ENCODE peak calls at places on chromosomes 13 and 19, in eight cellular contexts. S is psoas muscle; L is gastrocnemius medialis; V is breast epithelium; D is cardiac muscle cell; B is neural progenitor cell; M is effector memory CD4-positive, alpha-beta T cell; G is small intestine. W is an unnamed sample. For H3K27me3, the result is how much of the 10 kb centered on the place peaks cover.

GRCh38 chr13:24264976-24265375 is 44.4 kb upstream of the C1QTNF9 start:
- DNase-seq in S (no peak), D (no peak), M (peak), B (no peak), L (no peak), G (peak), V (no peak), W (no peak)

GRCh38 chr13:23965346-23965745 is 68.0 kb upstream of the C1QTNF9B start:
- DNase-seq in V (no peak), B (no peak), M (no peak), D (no peak), G (no peak), S (no peak), L (no peak), W (no peak)

GRCh38 chr19:16139752-16140151 is 3.7 kb upstream of the HSH2D start:
- DNase-seq in G (no peak), V (no peak), D (no peak), S (no peak), M (no peak), B (no peak), L (no peak), W (no peak)

GRCh38 chr13:101554420-101555125 is 102.1 kb downstream of the ITGBL1 start:
- DNase-seq in D (no peak), V (no peak), S (no peak), G (no peak), L (no peak), B (no peak), M (no peak), W (no peak)

GRCh38 chr13:37715606-37716015 is 117.0 kb upstream of the POSTN start:
- DNase-seq in D (no peak), V (no peak), S (no peak), M (no peak), B (no peak), L (no peak), G (no peak), W (no peak)

GRCh38 chr19:889662-890295 is 3.2 kb downstream of the MED16 start:
- DNase-seq in V (no peak), S (peak), D (no peak), B (no peak), L (no peak), M (no peak), G (no peak), W (no peak)

GRCh38 chr19:3555653-3556422 is 1.5 kb downstream of the MFSD12 start:
- DNase-seq in G (no peak), B (no peak), M (no peak), V (no peak), L (no peak), S (no peak), D (no peak), W (no peak)

GRCh38 chr13:92994056-92994455 is 232.6 kb upstream of the GPC6 start:
- DNase-seq in B (no peak), V (no peak), L (no peak), G (no peak), M (no peak), D (no peak), S (no peak), W (no peak)

GRCh38 chr19:2239173-2239572 is 2.5 kb downstream of the SF3A2 start:
- DNase-seq in V (no peak), L (no peak), S (no peak), M (no peak), B (no peak), G (no peak), D (no peak), W (no peak)

GRCh38 chr13:98461525-98462240 is 115.2 kb downstream of the STK24 start:
- DNase-seq in B (peak), V (no peak), L (no peak), D (no peak), G (no peak), S (no peak), M (no peak), W (no peak)

GRCh38 chr19:41957838-41958366 is 1.2 kb downstream of the RABAC1 start:
- DNase-seq in D (peak), L (peak), M (no peak), B (peak), S (peak), G (peak), V (peak), W (peak)
- H3K4me3 ChIP-seq in D (no peak), L (peak), M (peak), B (peak), S (peak), G (peak), V (peak), W (peak)

GRCh38 chr19:7515471-7516226 is at the start of gene ZNF358:
- DNase-seq in B (peak), V (no peak), M (no peak), D (peak), S (peak), L (peak), G (peak), W (peak)
- H3K27ac ChIP-seq in B (no peak), V (peak), M (no peak), D (peak), S (peak), L (peak), G (peak), W (peak)

GRCh38 chr13:99661791-99662190 is 160.5 kb downstream of the TM9SF2 start:
- DNase-seq in S (no peak), V (no peak), B (peak), M (no peak), L (no peak), G (no peak), D (no peak), W (no peak)
- H3K27me3 ChIP-seq in S (under half), V (under half), B (under half), M (under half), L (under half), G (under half), D (under half), W (under half)

DNA sequence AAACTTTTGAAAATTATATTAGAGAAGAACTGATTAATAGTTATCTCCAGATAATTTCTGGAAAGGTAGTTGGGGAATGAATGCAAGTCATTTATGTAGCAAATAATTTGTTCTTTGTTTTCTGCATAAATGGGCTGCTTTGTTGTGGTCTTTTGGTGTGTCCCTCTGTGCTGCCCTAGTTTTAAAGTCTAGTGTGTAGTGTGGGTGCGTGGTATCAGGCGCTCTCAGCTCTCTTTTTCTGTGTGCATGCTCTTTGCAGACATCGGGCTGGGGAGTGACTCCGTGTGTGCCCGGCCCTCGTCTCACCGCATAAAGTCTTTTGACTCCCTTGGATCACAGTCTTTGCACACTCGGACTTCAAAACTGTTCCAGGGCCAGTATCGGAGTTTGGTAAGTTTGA is 94.5 kb downstream of the ARHGEF7 start:
- DNase-seq in M (no peak), G (no peak), V (no peak), B (no peak), L (no peak), D (no peak), S (no peak), W (no peak)
- H3K4me3 ChIP-seq in M (no peak), G (no peak), V (no peak), B (no peak), L (no peak), D (no peak), S (peak), W (peak)

GRCh38 chr19:45186509-45187334 is 8.1 kb downstream of the BLOC1S3 start:
- DNase-seq in D (no peak), V (no peak), B (no peak), M (no peak), G (no peak), S (no peak), L (no peak), W (no peak)
- H3K27ac ChIP-seq in D (no peak), V (no peak), B (no peak), M (no peak), G (no peak), S (no peak), L (no peak), W (no peak)